ENCODE peak calls at places on chromosomes 1 and 21, in seven cellular contexts. B is heart right ventricle; J is CD4-positive, alpha-beta memory T cell; Q is A549; R is tibial nerve; N is RWPE1; V is left ventricle myocardium inferior. K is an unnamed sample.
A peak's percentile ranks its signal among the peaks of the same experiment; 100 is the strongest.

GRCh38 chr21:41766883-41767605 is at the start of gene RIPK4:
- DNase-seq in B (no peak), J (peak; percentile 43), Q (peak; percentile 60), R (no peak), N (peak; percentile 90), V (no peak), K (no peak)

GRCh38 chr1:216910081-216910840 is 187.0 kb upstream of the ESRRG start:
- DNase-seq in B (no peak), J (no peak), Q (no peak), R (no peak), N (no peak), V (no peak), K (no peak)

GRCh38 chr1:110211503-110212164 is 1.5 kb downstream of the KCNC4 start:
- DNase-seq in B (no peak), J (no peak), Q (no peak), R (no peak), N (no peak), V (no peak), K (no peak)

GRCh38 chr1:202565890-202566289 is 144.4 kb downstream of the SYT2 start:
- DNase-seq in B (no peak), J (no peak), Q (no peak), R (no peak), N (no peak), V (no peak), K (no peak)

GRCh38 chr1:223423641-223424233 is 30.5 kb downstream of the CCDC185 start:
- DNase-seq in B (no peak), J (no peak), Q (no peak), R (no peak), N (no peak), V (no peak), K (no peak)

GRCh38 chr1:55164906-55165305 is 50.3 kb downstream of the USP24 start:
- DNase-seq in B (no peak), J (no peak), Q (no peak), R (no peak), N (no peak), V (no peak), K (no peak)

GRCh38 chr1:15153184-15153841 is at the start of gene TMEM51:
- DNase-seq in B (peak; percentile 73), J (no peak), Q (peak; percentile 46), R (no peak), N (peak; percentile 69), V (peak; percentile 79), K (no peak)

GRCh38 chr1:180194546-180195207 is 35.4 kb upstream of the LHX4 start:
- DNase-seq in B (no peak), J (no peak), Q (no peak), R (no peak), N (no peak), V (no peak), K (no peak)

GRCh38 chr1:101410048-101410878 is 173.4 kb downstream of the S1PR1 start:
- DNase-seq in B (no peak), J (no peak), Q (no peak), R (no peak), N (no peak), V (no peak), K (no peak)

GRCh38 chr1:156882543-156882942 is 11.0 kb upstream of the PEAR1 start:
- DNase-seq in B (no peak), J (no peak), Q (no peak), R (no peak), N (no peak), V (no peak), K (no peak)

GRCh38 chr21:31282095-31282709 is 61.9 kb downstream of the TIAM1 start:
- DNase-seq in B (no peak), J (no peak), Q (peak; percentile 13), R (no peak), N (no peak), V (peak; percentile 17), K (peak; percentile 78)

GRCh38 chr1:212466913-212467650 is 34.4 kb downstream of the NENF start:
- DNase-seq in B (no peak), J (no peak), Q (no peak), R (no peak), N (no peak), V (no peak), K (no peak)

DNA sequence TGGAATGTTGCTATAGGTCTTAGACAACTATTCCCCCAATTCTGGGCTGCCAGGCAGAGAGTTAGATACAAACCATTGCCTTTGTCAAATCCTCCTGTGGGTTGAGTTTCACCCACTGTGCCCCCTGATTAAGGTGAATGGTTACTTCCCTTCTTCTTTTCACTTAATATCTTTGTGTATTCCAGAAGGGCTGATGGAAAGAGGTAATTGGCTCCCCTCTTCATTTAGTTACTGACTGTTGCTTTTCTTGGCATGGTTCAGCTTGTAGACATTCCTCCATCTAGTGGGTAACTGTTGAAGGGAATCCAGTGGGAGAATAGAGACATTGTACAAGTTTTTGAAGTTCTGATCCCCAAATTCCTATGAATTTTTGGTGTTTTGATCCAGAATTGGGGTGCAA is 43.8 kb upstream of the MACF1 start:
- DNase-seq in B (no peak), J (no peak), Q (no peak), R (no peak), N (no peak), V (no peak), K (no peak)
- H3K27ac ChIP-seq in B (no peak overlapping the region), J (no peak overlapping the region), Q (no peak overlapping the region), R (no peak overlapping the region), N (no peak overlapping the region), V (no peak overlapping the region), K (no peak overlapping the region)

GRCh38 chr21:25639167-25639921 is at the start of gene JAM2:
- DNase-seq in B (peak; percentile 58), J (peak; percentile 52), Q (no peak), R (peak; percentile 22), N (no peak), V (peak; percentile 62), K (no peak)
- H3K27ac ChIP-seq in B (peak within 1 kb of the TSS; percentile 92), J (no peak within 1 kb of the TSS), Q (no peak within 1 kb of the TSS), R (peak within 1 kb of the TSS; percentile 95), N (no peak within 1 kb of the TSS), V (peak within 1 kb of the TSS; percentile 96), K (peak within 1 kb of the TSS; percentile 4)

GRCh38 chr1:85343213-85343611 is 66.8 kb upstream of the BCL10 start:
- DNase-seq in B (no peak), J (no peak), Q (no peak), R (no peak), N (no peak), V (no peak), K (no peak)
- H3K27ac ChIP-seq in B (no peak overlapping the region), J (no peak overlapping the region), Q (peak overlapping the region; percentile 5), R (no peak overlapping the region), N (no peak overlapping the region), V (no peak overlapping the region), K (no peak overlapping the region)

GRCh38 chr1:111419037-111419436 is 8.5 kb downstream of the OVGP1 start:
- DNase-seq in B (no peak), J (no peak), Q (no peak), R (no peak), N (no peak), V (no peak), K (no peak)
- H3K27ac ChIP-seq in B (no peak overlapping the region), J (no peak overlapping the region), Q (no peak overlapping the region), R (no peak overlapping the region), N (no peak overlapping the region), V (no peak overlapping the region), K (no peak overlapping the region)

GRCh38 chr1:241917487-241917886 is 40.1 kb upstream of the BECN2 start:
- DNase-seq in B (no peak), J (no peak), Q (no peak), R (no peak), N (no peak), V (no peak), K (no peak)
- H3K27ac ChIP-seq in B (no peak overlapping the region), J (no peak overlapping the region), Q (no peak overlapping the region), R (no peak overlapping the region), N (no peak overlapping the region), V (no peak overlapping the region), K (no peak overlapping the region)

GRCh38 chr1:94909486-94909885 is 17.4 kb downstream of the CNN3 start:
- DNase-seq in B (no peak), J (no peak), Q (no peak), R (no peak), N (no peak), V (no peak), K (no peak)

GRCh38 chr1:94907161-94907560 is 19.7 kb downstream of the CNN3 start:
- DNase-seq in B (no peak), J (no peak), Q (no peak), R (no peak), N (no peak), V (no peak), K (no peak)

GRCh38 chr1:94906382-94906781 is 20.5 kb downstream of the CNN3 start:
- DNase-seq in B (no peak), J (no peak), Q (no peak), R (no peak), N (no peak), V (no peak), K (no peak)

GRCh38 chr1:94908965-94909364 is 17.9 kb downstream of the CNN3 start:
- DNase-seq in B (no peak), J (no peak), Q (no peak), R (no peak), N (no peak), V (no peak), K (no peak)

DNA sequence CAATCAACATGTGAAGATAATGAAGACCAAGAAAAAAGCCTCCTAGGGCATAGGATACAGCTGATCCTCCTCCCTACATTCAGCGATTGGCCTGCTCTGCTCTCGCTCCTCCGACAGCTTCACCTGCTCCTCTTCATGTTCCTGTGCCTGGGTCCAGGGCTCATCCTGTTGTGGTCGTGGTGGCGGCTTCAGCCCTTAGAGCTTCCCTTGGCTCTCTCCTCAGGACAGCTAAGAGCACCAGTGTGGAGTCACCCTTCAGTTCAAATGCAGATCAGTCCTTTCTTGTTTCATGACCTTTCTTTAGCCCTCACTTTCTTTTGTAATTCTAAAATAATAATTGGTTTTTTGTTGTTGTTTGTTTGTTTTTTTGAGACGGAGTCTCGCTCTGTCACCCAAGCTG is 18.7 kb downstream of the CNN3 start:
- DNase-seq in B (no peak), J (no peak), Q (no peak), R (no peak), N (no peak), V (no peak), K (no peak)
- H3K27ac ChIP-seq in B (no peak overlapping the region), J (no peak overlapping the region), Q (no peak overlapping the region), R (no peak overlapping the region), N (no peak overlapping the region), V (no peak overlapping the region), K (no peak overlapping the region)

K was measured in AG04450.